ENCODE peak calls at places on chromosomes 7 and 10, in six cellular contexts. T is islet precursor cell; L is stimulated activated CD4-positive, alpha-beta T cell treated with anti-CD3 and anti-CD28 coated beads, Interleukin-1b, Interleukin-23, amount 100 ng/mL, for 48 hours; A is activated CD8-positive, alpha-beta memory T cell treated with anti-CD3 and anti-CD28 coated beads for 4 hours; D is H4; I is T-helper 17 cell. G is an unnamed sample.

GRCh38 chr7:22402250-22402649 is 45.3 kb upstream of the RAPGEF5 start:
- DNase-seq in T (no peak), L (no peak), A (no peak), D (no peak), I (no peak), G (no peak)

GRCh38 chr7:134293029-134293740 is 23.5 kb downstream of the SLC35B4 start:
- DNase-seq in T (no peak), L (no peak), A (no peak), D (no peak), I (no peak), G (no peak)

GRCh38 chr10:114869500-114869899 is 47.9 kb downstream of the FHIP2A start:
- DNase-seq in T (no peak), L (no peak), A (no peak), D (peak; percentile 33), I (no peak), G (no peak)

GRCh38 chr10:116892873-116893685 is 43.8 kb downstream of the ENO4 start:
- DNase-seq in T (no peak), L (no peak), A (no peak), D (no peak), I (no peak), G (no peak)

GRCh38 chr10:103154464-103155299 is 38.4 kb downstream of the NT5C2 start:
- DNase-seq in T (no peak), L (no peak), A (no peak), D (no peak), I (no peak), G (no peak)

GRCh38 chr10:113806503-113806902 is 47.4 kb downstream of the DCLRE1A start:
- DNase-seq in T (no peak), L (no peak), A (no peak), D (no peak), I (no peak), G (no peak)

GRCh38 chr7:87960244-87960643 is 26.2 kb downstream of the ADAM22 start:
- DNase-seq in T (no peak), L (no peak), A (no peak), D (no peak), I (no peak), G (no peak)

GRCh38 chr10:103241262-103242011 is 4.2 kb upstream of the RPEL1 start:
- DNase-seq in T (peak; percentile 94), L (no peak), A (no peak), D (peak; percentile 78), I (no peak), G (no peak)

GRCh38 chr7:42071372-42072261 is 165.4 kb downstream of the GLI3 start:
- DNase-seq in T (no peak), L (no peak), A (no peak), D (no peak), I (no peak), G (no peak)

GRCh38 chr10:126011995-126012394 is 115.6 kb downstream of the FANK1 start:
- DNase-seq in T (no peak), L (no peak), A (no peak), D (no peak), I (no peak), G (no peak)

GRCh38 chr10:128027822-128028507 is 98.3 kb downstream of the MKI67 start:
- DNase-seq in T (peak; percentile 35), L (no peak), A (no peak), D (no peak), I (no peak), G (no peak)

GRCh38 chr7:66687186-66687585 is 53.3 kb upstream of the RABGEF1 start:
- DNase-seq in T (no peak), L (no peak), A (no peak), D (no peak), I (no peak), G (no peak)

GRCh38 chr7:83005410-83005809 is 157.3 kb downstream of the PCLO start:
- DNase-seq in T (no peak), L (no peak), A (no peak), D (peak; percentile 12), I (no peak), G (no peak)

G was measured in central memory CD8-positive, alpha-beta T cell.